ENCODE peak calls at places on chromosomes 5 and 9, in eight cellular contexts. C is tibial artery; U is lower lobe of right lung; J is GM23338; Z is sigmoid colon; S is prostate gland; W is psoas muscle; O is CD8-positive, alpha-beta memory T cell. H is an unnamed sample. For H3K4me1, the result is how much of the 10 kb centered on the place peaks cover.

GRCh38 chr9:15142903-15143534 is 164.0 kb downstream of the TTC39B start:
- DNase-seq in U (no peak), J (peak), C (no peak), W (no peak), S (no peak), O (peak), Z (no peak), H (no peak)

GRCh38 chr9:35470894-35471293 is 19.0 kb upstream of the RUSC2 start:
- DNase-seq in U (no peak), W (no peak), C (peak), J (no peak), Z (no peak), O (no peak), S (peak), H (no peak)

GRCh38 chr5:44099643-44100042 is 289.6 kb downstream of the FGF10 start:
- DNase-seq in W (no peak), J (no peak), C (no peak), Z (no peak), U (no peak), O (no peak), S (no peak), H (no peak)

GRCh38 chr5:119315516-119315949 is 40.3 kb upstream of the TNFAIP8 start:
- DNase-seq in O (peak), Z (no peak), W (no peak), J (no peak), U (no peak), S (no peak), C (no peak), H (no peak)

GRCh38 chr9:17589771-17590170 is 10.9 kb downstream of the SH3GL2 start:
- DNase-seq in O (no peak), J (no peak), Z (no peak), U (no peak), S (no peak), C (no peak), W (no peak), H (no peak)

GRCh38 chr5:106127341-106127781 is 1543.4 kb downstream of the EFNA5 start:
- DNase-seq in C (no peak), S (no peak), U (no peak), Z (no peak), W (no peak), O (no peak), J (peak), H (no peak)

GRCh38 chr5:58094031-58094430 is 365.9 kb downstream of the PLK2 start:
- DNase-seq in Z (no peak), J (no peak), O (no peak), S (no peak), C (no peak), W (no peak), U (no peak), H (no peak)

GRCh38 chr5:112174959-112175594 is 244.0 kb downstream of the EPB41L4A start:
- DNase-seq in C (no peak), Z (no peak), O (peak), U (no peak), S (peak), J (peak), W (no peak), H (no peak)

GRCh38 chr9:81535542-81536241 is 153.7 kb downstream of the TLE1 start:
- DNase-seq in Z (no peak), W (no peak), C (no peak), S (no peak), O (no peak), J (no peak), U (no peak), H (no peak)

GRCh38 chr5:69450116-69450515 is 35.2 kb downstream of the MARVELD2 start:
- DNase-seq in W (no peak), C (no peak), S (no peak), U (no peak), Z (no peak), O (no peak), J (no peak), H (no peak)

GRCh38 chr5:321233-321725 is at the start of gene AHRR:
- DNase-seq in J (peak), C (no peak), W (peak), Z (no peak), S (peak), U (peak), O (no peak), H (peak)

GRCh38 chr9:134391319-134392231 is 65.3 kb downstream of the RXRA start:
- DNase-seq in C (no peak), Z (no peak), S (no peak), O (peak), U (no peak), J (no peak), W (no peak), H (no peak)

GRCh38 chr9:105901514-105902109 is 207.3 kb downstream of the TMEM38B start:
- DNase-seq in S (peak), U (no peak), C (no peak), J (peak), W (peak), Z (no peak), O (no peak), H (peak)

GRCh38 chr5:139711852-139712171 is 63.7 kb downstream of the CXXC5 start:
- DNase-seq in S (no peak), Z (peak), J (peak), W (peak), O (no peak), U (no peak), C (peak), H (no peak)

GRCh38 chr5:93331864-93332263 is 249.2 kb downstream of the NR2F1-AS1 start:
- DNase-seq in W (no peak), Z (no peak), S (no peak), O (no peak), U (no peak), J (no peak), C (no peak), H (no peak)

GRCh38 chr9:96856363-96857286 is 2.3 kb upstream of the ZNF782 start:
- DNase-seq in Z (no peak), J (peak), O (peak), C (no peak), S (peak), U (peak), W (peak), H (peak)

GRCh38 chr5:148297695-148298094 is 14.5 kb upstream of the SPINK7 start:
- DNase-seq in J (peak), S (no peak), Z (no peak), W (no peak), U (no peak), O (no peak), C (no peak), H (no peak)

GRCh38 chr9:113255431-113255830 is 19.9 kb downstream of the CDC26 start:
- DNase-seq in U (peak), J (no peak), Z (no peak), S (no peak), O (no peak), W (no peak), C (no peak), H (no peak)

GRCh38 chr5:165130656-165131055 is 1625.2 kb downstream of the MAT2B start:
- DNase-seq in J (no peak), O (no peak), U (no peak), W (no peak), Z (no peak), S (no peak), C (no peak), H (no peak)

GRCh38 chr9:107131108-107131799 is 151.8 kb upstream of the RAD23B start:
- DNase-seq in U (no peak), S (no peak), W (peak), J (no peak), O (no peak), C (no peak), Z (no peak), H (no peak)

GRCh38 chr5:137751869-137752491 is 2.2 kb downstream of the HNRNPA0 start:
- DNase-seq in O (peak), W (no peak), J (peak), C (no peak), S (peak), U (no peak), Z (no peak), H (no peak)

GRCh38 chr9:96080364-96080763 is 204.9 kb downstream of the ERCC6L2 start:
- DNase-seq in C (no peak), Z (peak), S (peak), U (no peak), W (no peak), J (no peak), O (no peak), H (no peak)

GRCh38 chr9:85172001-85172978 is 502.8 kb downstream of the NTRK2 start:
- DNase-seq in S (no peak), J (no peak), Z (no peak), C (no peak), W (no peak), U (no peak), O (no peak), H (peak)

GRCh38 chr9:87601175-87601574 is 103.5 kb downstream of the DAPK1 start:
- DNase-seq in S (no peak), W (no peak), C (peak), O (no peak), U (peak), J (no peak), Z (peak), H (no peak)

GRCh38 chr9:12876872-12877271 is 102.1 kb downstream of the LURAP1L start:
- DNase-seq in U (no peak), J (no peak), Z (no peak), S (no peak), C (no peak), O (no peak), W (no peak), H (no peak)

GRCh38 chr5:83744851-83745250 is 24.2 kb upstream of the HAPLN1 start:
- DNase-seq in C (no peak), U (no peak), O (no peak), S (no peak), J (no peak), W (no peak), Z (no peak), H (no peak)

GRCh38 chr9:98861881-98862501 is 54.5 kb downstream of the GALNT12 start:
- DNase-seq in W (peak), J (no peak), O (no peak), S (no peak), U (no peak), Z (peak), C (peak), H (no peak)

GRCh38 chr9:135993840-135994776 is 32.9 kb upstream of the UBAC1 start:
- DNase-seq in C (no peak), Z (no peak), W (no peak), O (no peak), J (no peak), U (peak), S (no peak), H (no peak)

GRCh38 chr5:161857358-161857757 is 9.4 kb downstream of the GABRA1 start:
- DNase-seq in J (peak), O (no peak), C (no peak), S (no peak), U (no peak), Z (no peak), W (no peak), H (no peak)

GRCh38 chr9:34490360-34490759 is 31.8 kb downstream of the DNAI1 start:
- DNase-seq in W (no peak), J (no peak), Z (no peak), U (no peak), C (peak), O (no peak), S (no peak), H (no peak)

GRCh38 chr5:53482717-53483638 is 2.5 kb downstream of the FST start:
- DNase-seq in O (no peak), U (peak), J (peak), W (peak), Z (peak), S (peak), C (peak), H (peak)

GRCh38 chr5:84436866-84437265 is 52.2 kb upstream of the EDIL3 start:
- DNase-seq in S (no peak), O (no peak), U (no peak), J (no peak), W (no peak), C (no peak), Z (no peak), H (no peak)

GRCh38 chr5:401216-402034 is 41.6 kb upstream of the EXOC3 start:
- DNase-seq in Z (peak), W (no peak), S (peak), J (no peak), C (peak), O (no peak), U (no peak), H (no peak)

GRCh38 chr9:76415154-76415553 is 20.9 kb upstream of the RFK start:
- DNase-seq in U (no peak), O (no peak), Z (no peak), C (no peak), J (no peak), S (no peak), W (no peak), H (no peak)

GRCh38 chr9:87499455-87500015 is 1.9 kb downstream of the DAPK1 start:
- DNase-seq in S (no peak), Z (no peak), W (no peak), C (no peak), O (no peak), U (no peak), J (no peak), H (no peak)

GRCh38 chr9:1939926-1940368 is 75.2 kb upstream of the SMARCA2 start:
- DNase-seq in Z (no peak), O (peak), U (peak), S (no peak), C (no peak), W (no peak), J (peak), H (no peak)

GRCh38 chr5:63962345-63962744 is at the start of gene HTR1A:
- DNase-seq in Z (no peak), J (peak), S (no peak), C (no peak), W (no peak), O (no peak), U (no peak), H (no peak)

GRCh38 chr5:150211156-150212030 is 21.5 kb downstream of the SLC6A7 start:
- DNase-seq in W (no peak), S (no peak), O (no peak), Z (no peak), U (no peak), J (peak), C (no peak), H (no peak)

GRCh38 chr5:13780081-13780480 is 164.4 kb downstream of the DNAH5 start:
- DNase-seq in C (no peak), U (no peak), W (no peak), J (no peak), Z (no peak), S (no peak), O (no peak), H (no peak)

GRCh38 chr5:13786016-13786415 is 158.5 kb downstream of the DNAH5 start:
- DNase-seq in S (no peak), J (no peak), C (no peak), W (no peak), U (no peak), O (no peak), Z (no peak), H (no peak)

GRCh38 chr5:13783731-13784130 is 160.8 kb downstream of the DNAH5 start:
- DNase-seq in O (no peak), Z (no peak), S (no peak), J (peak), U (no peak), W (no peak), C (no peak), H (no peak)
- H3K4me1 ChIP-seq in O (under half), Z (under half), S (under half), J (under half), U (under half), W (under half), C (under half), H (under half)

GRCh38 chr5:175897285-175897684 is 25.9 kb downstream of the CPLX2 start:
- DNase-seq in O (no peak), U (no peak), C (no peak), S (no peak), Z (no peak), W (no peak), J (no peak), H (no peak)
- H3K4me1 ChIP-seq in O (under half), U (under half), C (under half), S (under half), Z (under half), W (under half), J (under half), H (under half)

GRCh38 chr5:96340357-96340756 is 92.7 kb downstream of the PCSK1 start:
- DNase-seq in U (no peak), J (no peak), Z (no peak), W (no peak), S (no peak), O (no peak), C (no peak), H (no peak)
- H3K4me1 ChIP-seq in U (under half), J (under half), Z (under half), W (under half), S (under half), O (under half), C (under half), H (under half)

GRCh38 chr9:6413365-6414263 is 615 bp downstream of the UHRF2 start:
- DNase-seq in W (peak), S (peak), U (peak), O (peak), Z (no peak), J (peak), C (peak), H (no peak)
- H3K4me1 ChIP-seq in W (under half), S (under half), U (under half), O (under half), Z (under half), J (under half), C (under half), H (half or more)

DNA sequence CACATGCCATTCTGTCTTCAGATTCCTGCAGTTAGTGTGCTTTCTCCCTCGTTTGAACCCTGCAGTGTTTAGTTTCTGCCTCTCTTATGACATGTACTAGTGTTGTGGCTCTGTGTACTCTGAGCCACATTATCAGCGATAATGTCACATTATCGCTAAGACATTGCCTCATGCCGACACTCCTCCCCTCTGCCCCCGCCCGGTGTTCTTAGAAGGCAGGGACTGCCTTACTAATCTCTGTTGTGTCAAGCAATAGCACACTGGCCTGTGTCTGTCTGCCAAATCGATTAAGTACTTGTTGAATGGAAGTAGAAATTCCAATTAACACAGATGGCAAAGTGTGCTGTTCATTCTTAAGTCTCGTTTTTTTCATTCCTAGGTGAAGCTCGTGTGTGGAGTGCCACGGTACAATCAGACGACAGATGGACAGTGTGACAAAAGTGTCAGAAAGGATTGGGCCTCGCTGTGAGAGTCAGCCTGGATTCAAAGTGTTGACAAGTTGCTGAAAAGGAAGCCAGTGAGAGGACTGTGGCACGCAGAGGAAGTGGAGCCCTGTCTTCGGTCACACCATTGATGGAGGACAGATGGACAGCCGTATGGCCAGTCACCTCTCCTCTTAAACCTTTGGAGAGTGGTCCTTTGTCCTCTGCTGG is 10.5 kb downstream of the PIK3R1 start:
- DNase-seq in J (no peak), S (no peak), W (no peak), U (no peak), C (no peak), Z (no peak), O (no peak), H (peak)
- H3K4me1 ChIP-seq in J (under half), S (under half), W (half or more), U (half or more), C (half or more), Z (half or more), O (half or more), H (half or more)

DNA sequence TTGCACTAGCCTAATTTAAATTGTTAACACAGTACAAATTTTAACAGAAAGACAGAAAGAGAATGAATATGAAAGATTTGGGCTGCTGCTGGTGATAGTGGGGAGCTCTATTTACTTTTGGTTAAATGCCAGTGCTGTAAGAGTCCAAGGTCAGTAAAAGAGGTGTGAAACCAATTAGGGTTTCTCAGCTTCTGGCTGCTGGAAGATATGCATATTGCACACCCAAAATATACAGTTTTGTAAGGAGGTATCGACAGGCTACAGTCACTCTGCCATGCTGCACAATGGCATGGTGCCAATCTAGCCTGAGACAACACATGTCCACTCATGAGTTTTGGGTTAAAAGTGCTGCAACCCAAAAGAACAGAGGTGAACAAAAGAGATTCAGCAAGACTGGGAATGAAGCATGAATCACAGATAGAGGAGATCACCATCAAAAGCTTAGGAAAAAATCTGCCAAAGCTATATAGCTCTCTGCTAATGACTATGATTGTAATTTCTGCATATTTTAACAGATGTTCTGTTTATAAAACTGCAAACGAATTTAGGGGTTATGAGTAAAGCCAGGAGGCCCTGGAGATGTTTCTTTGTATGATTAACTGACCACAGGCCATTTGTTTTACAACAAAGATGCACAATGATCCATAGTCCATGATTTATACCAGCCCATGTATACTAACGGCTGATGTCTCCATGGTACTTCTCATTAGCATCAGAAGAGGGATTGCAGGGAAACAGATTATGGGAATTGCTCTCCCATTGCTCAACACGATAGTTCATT is 79.1 kb downstream of the PPP2R2B start:
- DNase-seq in U (no peak), S (no peak), C (no peak), Z (no peak), W (no peak), J (no peak), O (no peak), H (no peak)
- H3K4me1 ChIP-seq in U (under half), S (under half), C (under half), Z (under half), W (under half), J (half or more), O (under half), H (under half)

GRCh38 chr9:110059461-110059860 is 148.5 kb downstream of the C9orf152 start:
- DNase-seq in J (no peak), O (no peak), W (no peak), C (no peak), U (no peak), S (no peak), Z (peak), H (no peak)

GRCh38 chr9:110058304-110058953 is 149.5 kb downstream of the C9orf152 start:
- DNase-seq in Z (no peak), U (no peak), C (no peak), O (no peak), J (peak), S (no peak), W (no peak), H (no peak)

GRCh38 chr9:110050925-110051355 is 157.0 kb downstream of the C9orf152 start:
- DNase-seq in U (no peak), J (no peak), W (no peak), O (no peak), C (peak), Z (peak), S (no peak), H (no peak)

DNA sequence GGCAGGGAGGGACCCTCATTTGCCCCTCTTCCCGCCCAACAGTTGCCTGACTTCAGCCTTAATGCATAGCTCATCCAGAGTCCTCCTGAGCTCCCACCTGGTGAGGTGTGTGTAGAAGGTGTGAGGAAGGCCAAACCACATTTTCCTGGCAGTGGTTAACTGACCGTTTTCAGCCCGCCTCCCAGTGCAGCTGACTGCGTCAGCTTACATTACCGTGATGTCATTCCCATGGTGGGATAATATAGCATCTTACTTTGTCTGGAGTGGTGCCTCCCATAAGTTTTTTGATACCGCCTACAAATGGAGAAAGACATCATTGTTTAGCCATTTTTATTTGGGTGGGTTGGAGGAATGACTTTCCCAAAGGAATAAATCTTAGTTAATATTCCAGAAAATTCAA is 151.9 kb downstream of the C9orf152 start:
- DNase-seq in C (no peak), U (no peak), S (no peak), Z (no peak), W (no peak), O (no peak), J (no peak), H (no peak)
- H3K4me1 ChIP-seq in C (under half), U (under half), S (under half), Z (under half), W (under half), O (under half), J (under half), H (half or more)

GRCh38 chr5:33334829-33335228 is 105.9 kb upstream of the TARS1 start:
- DNase-seq in Z (no peak), O (no peak), S (no peak), C (no peak), J (no peak), U (no peak), W (no peak), H (no peak)
- H3K4me1 ChIP-seq in Z (half or more), O (under half), S (under half), C (under half), J (under half), U (under half), W (under half), H (under half)